ENCODE peak calls at places on chromosomes 12 and 14, in eight cellular contexts. F, O, M, L, R, J, Q and X are unnamed samples.

GRCh38 chr12:52395761-52396434 is 10.2 kb downstream of the KRT82 start:
- DNase-seq in F (peak; percentile 75), O (peak; percentile 44), M (no peak), L (peak; percentile 50), R (peak; percentile 55), J (no peak), Q (no peak), X (no peak)

GRCh38 chr14:85293820-85294219 is 236.1 kb upstream of the FLRT2 start:
- DNase-seq in F (no peak), O (no peak), M (no peak), L (no peak), R (no peak), J (no peak), Q (no peak), X (no peak)

GRCh38 chr12:132309162-132310086 is 20.0 kb downstream of the GALNT9 start:
- DNase-seq in F (no peak), O (no peak), M (no peak), L (peak; percentile 17), R (no peak), J (no peak), Q (no peak), X (no peak)

GRCh38 chr12:22100952-22101748 is 55.1 kb downstream of the CMAS start:
- DNase-seq in F (peak; percentile 18), O (peak; percentile 69), M (no peak), L (no peak), R (peak; percentile 60), J (peak; percentile 84), Q (no peak), X (peak; percentile 33)

GRCh38 chr14:63759454-63759853 is 31.6 kb upstream of the SGPP1 start:
- DNase-seq in F (no peak), O (peak; percentile 40), M (no peak), L (no peak), R (no peak), J (no peak), Q (no peak), X (peak; percentile 47)

GRCh38 chr12:106415134-106415533 is 57.6 kb downstream of the POLR3B start:
- DNase-seq in F (no peak), O (peak; percentile 21), M (no peak), L (no peak), R (no peak), J (no peak), Q (no peak), X (no peak)

GRCh38 chr14:105475269-105475915 is 771 bp downstream of the CRIP2 start:
- DNase-seq in F (no peak), O (no peak), M (no peak), L (peak; percentile 85), R (no peak), J (no peak), Q (peak; percentile 54), X (no peak)

GRCh38 chr14:100747021-100747586 is 20.4 kb downstream of the DLK1 start:
- DNase-seq in F (peak; percentile 45), O (peak; percentile 94), M (no peak), L (no peak), R (peak; percentile 73), J (no peak), Q (peak; percentile 57), X (no peak)

GRCh38 chr12:115323223-115323905 is 639.4 kb upstream of the TBX3 start:
- DNase-seq in F (no peak), O (peak; percentile 77), M (no peak), L (no peak), R (no peak), J (no peak), Q (no peak), X (no peak)

GRCh38 chr12:6337958-6338406 is 3.9 kb downstream of the TNFRSF1A start:
- DNase-seq in F (no peak), O (no peak), M (no peak), L (no peak), R (peak; percentile 83), J (no peak), Q (no peak), X (no peak)

GRCh38 chr12:100706029-100706428 is 88.5 kb upstream of the ANO4 start:
- DNase-seq in F (peak; percentile 21), O (peak; percentile 57), M (no peak), L (no peak), R (peak; percentile 39), J (no peak), Q (peak; percentile 18), X (no peak)

GRCh38 chr14:60134702-60135101 is 30.5 kb downstream of the DHRS7 start:
- DNase-seq in F (no peak), O (no peak), M (no peak), L (no peak), R (no peak), J (no peak), Q (no peak), X (no peak)

GRCh38 chr12:132596016-132596415 is 14.4 kb downstream of the LRCOL1 start:
- DNase-seq in F (no peak), O (no peak), M (no peak), L (peak; percentile 53), R (peak; percentile 39), J (no peak), Q (no peak), X (no peak)

GRCh38 chr12:94640134-94640928 is 10.0 kb downstream of the TMCC3 start:
- DNase-seq in F (no peak), O (peak; percentile 33), M (no peak), L (no peak), R (no peak), J (no peak), Q (no peak), X (peak; percentile 33)

GRCh38 chr12:81077329-81077685 is 572 bp upstream of the ACSS3 start:
- DNase-seq in F (no peak), O (peak; percentile 32), M (no peak), L (peak; percentile 73), R (no peak), J (no peak), Q (no peak), X (no peak)

GRCh38 chr12:115670869-115671268 is 606.6 kb downstream of the MED13L start:
- DNase-seq in F (no peak), O (no peak), M (no peak), L (no peak), R (no peak), J (no peak), Q (no peak), X (no peak)

GRCh38 chr14:34043627-34044372 is 92.9 kb upstream of the EGLN3 start:
- DNase-seq in F (peak; percentile 82), O (no peak), M (no peak), L (no peak), R (peak; percentile 77), J (no peak), Q (no peak), X (peak; percentile 69)

GRCh38 chr12:2372178-2372577 is 319.4 kb downstream of the CACNA1C start:
- DNase-seq in F (no peak), O (no peak), M (no peak), L (no peak), R (no peak), J (no peak), Q (no peak), X (no peak)

GRCh38 chr12:14876833-14877232 is 8.8 kb downstream of the MGP start:
- DNase-seq in F (no peak), O (no peak), M (no peak), L (no peak), R (no peak), J (no peak), Q (no peak), X (no peak)